ENCODE peak calls at places on chromosomes 1 and 21, in eight cellular contexts. One of them, this sample, is unnamed.

GRCh38 chr21:32015740-32016139 is 142.9 kb downstream of the HUNK start:
- DNase-seq in kidney: no peak
- DNase-seq in epithelial cell of proximal tubule: no peak
- DNase-seq in AG09309: no peak
- DNase-seq in PC-3: no peak
- DNase-seq in CD8-positive, alpha-beta T cell: no peak
- DNase-seq in tibial nerve: no peak
- DNase-seq in progenitor cell of endocrine pancreas: no peak
- DNase-seq in this sample: no peak

GRCh38 chr1:171966426-171967220 is 125.3 kb downstream of the DNM3 start:
- DNase-seq in kidney: no peak
- DNase-seq in epithelial cell of proximal tubule: peak
- DNase-seq in AG09309: no peak
- DNase-seq in PC-3: peak
- DNase-seq in CD8-positive, alpha-beta T cell: no peak
- DNase-seq in tibial nerve: no peak
- DNase-seq in progenitor cell of endocrine pancreas: no peak
- DNase-seq in this sample: no peak

GRCh38 chr1:15213333-15213732 is 33.7 kb upstream of the FHAD1 start:
- DNase-seq in kidney: no peak
- DNase-seq in epithelial cell of proximal tubule: no peak
- DNase-seq in AG09309: peak
- DNase-seq in PC-3: no peak
- DNase-seq in CD8-positive, alpha-beta T cell: no peak
- DNase-seq in tibial nerve: no peak
- DNase-seq in progenitor cell of endocrine pancreas: no peak
- DNase-seq in this sample: no peak

GRCh38 chr1:109980324-109981127 is 4.0 kb upstream of the AHCYL1 start:
- DNase-seq in kidney: no peak
- DNase-seq in epithelial cell of proximal tubule: no peak
- DNase-seq in AG09309: no peak
- DNase-seq in PC-3: peak
- DNase-seq in CD8-positive, alpha-beta T cell: no peak
- DNase-seq in tibial nerve: no peak
- DNase-seq in progenitor cell of endocrine pancreas: no peak
- DNase-seq in this sample: no peak

GRCh38 chr1:76944942-76945341 is 77.7 kb downstream of the ST6GALNAC5 start:
- DNase-seq in kidney: no peak
- DNase-seq in epithelial cell of proximal tubule: no peak
- DNase-seq in AG09309: no peak
- DNase-seq in PC-3: no peak
- DNase-seq in CD8-positive, alpha-beta T cell: no peak
- DNase-seq in tibial nerve: no peak
- DNase-seq in progenitor cell of endocrine pancreas: no peak
- DNase-seq in this sample: no peak

GRCh38 chr1:163842546-163842945 is 520.8 kb downstream of the NUF2 start:
- DNase-seq in kidney: no peak
- DNase-seq in epithelial cell of proximal tubule: no peak
- DNase-seq in AG09309: peak
- DNase-seq in PC-3: no peak
- DNase-seq in CD8-positive, alpha-beta T cell: no peak
- DNase-seq in tibial nerve: no peak
- DNase-seq in progenitor cell of endocrine pancreas: no peak
- DNase-seq in this sample: no peak

GRCh38 chr1:6831368-6831767 is 46.1 kb downstream of the CAMTA1 start:
- DNase-seq in kidney: no peak
- DNase-seq in epithelial cell of proximal tubule: no peak
- DNase-seq in AG09309: no peak
- DNase-seq in PC-3: no peak
- DNase-seq in CD8-positive, alpha-beta T cell: no peak
- DNase-seq in tibial nerve: no peak
- DNase-seq in progenitor cell of endocrine pancreas: no peak
- DNase-seq in this sample: no peak

GRCh38 chr21:33769057-33769456 is 126.8 kb downstream of the ITSN1 start:
- DNase-seq in kidney: no peak
- DNase-seq in epithelial cell of proximal tubule: no peak
- DNase-seq in AG09309: no peak
- DNase-seq in PC-3: no peak
- DNase-seq in CD8-positive, alpha-beta T cell: no peak
- DNase-seq in tibial nerve: no peak
- DNase-seq in progenitor cell of endocrine pancreas: no peak
- DNase-seq in this sample: no peak

GRCh38 chr1:234433563-234434285 is 45.3 kb downstream of the TARBP1 start:
- DNase-seq in kidney: no peak
- DNase-seq in epithelial cell of proximal tubule: peak
- DNase-seq in AG09309: peak
- DNase-seq in PC-3: peak
- DNase-seq in CD8-positive, alpha-beta T cell: no peak
- DNase-seq in tibial nerve: no peak
- DNase-seq in progenitor cell of endocrine pancreas: no peak
- DNase-seq in this sample: no peak

GRCh38 chr1:161910516-161911077 is 113.1 kb downstream of the OLFML2B start:
- DNase-seq in kidney: no peak
- DNase-seq in epithelial cell of proximal tubule: no peak
- DNase-seq in AG09309: no peak
- DNase-seq in PC-3: no peak
- DNase-seq in CD8-positive, alpha-beta T cell: no peak
- DNase-seq in tibial nerve: no peak
- DNase-seq in progenitor cell of endocrine pancreas: no peak
- DNase-seq in this sample: no peak

GRCh38 chr1:188027613-188028012 is 1198.9 kb downstream of the PLA2G4A start:
- DNase-seq in kidney: no peak
- DNase-seq in epithelial cell of proximal tubule: peak
- DNase-seq in AG09309: no peak
- DNase-seq in PC-3: peak
- DNase-seq in CD8-positive, alpha-beta T cell: no peak
- DNase-seq in tibial nerve: no peak
- DNase-seq in progenitor cell of endocrine pancreas: no peak
- DNase-seq in this sample: no peak

GRCh38 chr1:22338071-22338765 is 113.4 kb upstream of the ZBTB40 start:
- DNase-seq in kidney: no peak
- DNase-seq in epithelial cell of proximal tubule: no peak
- DNase-seq in AG09309: no peak
- DNase-seq in PC-3: no peak
- DNase-seq in CD8-positive, alpha-beta T cell: no peak
- DNase-seq in tibial nerve: no peak
- DNase-seq in progenitor cell of endocrine pancreas: no peak
- DNase-seq in this sample: no peak

GRCh38 chr1:230501242-230501641 is 75.1 kb upstream of the PGBD5 start:
- DNase-seq in kidney: no peak
- DNase-seq in epithelial cell of proximal tubule: no peak
- DNase-seq in AG09309: no peak
- DNase-seq in PC-3: no peak
- DNase-seq in CD8-positive, alpha-beta T cell: no peak
- DNase-seq in tibial nerve: no peak
- DNase-seq in progenitor cell of endocrine pancreas: no peak
- DNase-seq in this sample: no peak

GRCh38 chr1:109793486-109794318 is 30.0 kb upstream of the EPS8L3 start:
- DNase-seq in kidney: peak
- DNase-seq in epithelial cell of proximal tubule: peak
- DNase-seq in AG09309: peak
- DNase-seq in PC-3: peak
- DNase-seq in CD8-positive, alpha-beta T cell: peak
- DNase-seq in tibial nerve: no peak
- DNase-seq in progenitor cell of endocrine pancreas: no peak
- DNase-seq in this sample: no peak

GRCh38 chr1:164648211-164649080 is 89.5 kb downstream of the PBX1 start:
- DNase-seq in kidney: no peak
- DNase-seq in epithelial cell of proximal tubule: no peak
- DNase-seq in AG09309: no peak
- DNase-seq in PC-3: peak
- DNase-seq in CD8-positive, alpha-beta T cell: no peak
- DNase-seq in tibial nerve: no peak
- DNase-seq in progenitor cell of endocrine pancreas: no peak
- DNase-seq in this sample: no peak

GRCh38 chr1:21818661-21819060 is 6.6 kb downstream of the LDLRAD2 start:
- DNase-seq in kidney: no peak
- DNase-seq in epithelial cell of proximal tubule: no peak
- DNase-seq in AG09309: no peak
- DNase-seq in PC-3: peak
- DNase-seq in CD8-positive, alpha-beta T cell: peak
- DNase-seq in tibial nerve: no peak
- DNase-seq in progenitor cell of endocrine pancreas: no peak
- DNase-seq in this sample: no peak

GRCh38 chr1:224616761-224617409 is 768 bp downstream of the CNIH3 start:
- DNase-seq in kidney: no peak
- DNase-seq in epithelial cell of proximal tubule: no peak
- DNase-seq in AG09309: no peak
- DNase-seq in PC-3: no peak
- DNase-seq in CD8-positive, alpha-beta T cell: no peak
- DNase-seq in tibial nerve: no peak
- DNase-seq in progenitor cell of endocrine pancreas: no peak
- DNase-seq in this sample: no peak

GRCh38 chr21:28436286-28436932 is 556.3 kb downstream of the LTN1 start:
- DNase-seq in kidney: no peak
- DNase-seq in epithelial cell of proximal tubule: peak
- DNase-seq in AG09309: no peak
- DNase-seq in PC-3: peak
- DNase-seq in CD8-positive, alpha-beta T cell: no peak
- DNase-seq in tibial nerve: no peak
- DNase-seq in progenitor cell of endocrine pancreas: no peak
- DNase-seq in this sample: no peak

GRCh38 chr1:203592728-203593127 is 33.9 kb upstream of the ATP2B4 start:
- DNase-seq in kidney: no peak
- DNase-seq in epithelial cell of proximal tubule: no peak
- DNase-seq in AG09309: no peak
- DNase-seq in PC-3: no peak
- DNase-seq in CD8-positive, alpha-beta T cell: no peak
- DNase-seq in tibial nerve: peak
- DNase-seq in progenitor cell of endocrine pancreas: no peak
- DNase-seq in this sample: no peak

GRCh38 chr1:204896023-204896422 is 25.4 kb downstream of the NFASC start:
- DNase-seq in kidney: no peak
- DNase-seq in epithelial cell of proximal tubule: no peak
- DNase-seq in AG09309: no peak
- DNase-seq in PC-3: no peak
- DNase-seq in CD8-positive, alpha-beta T cell: no peak
- DNase-seq in tibial nerve: no peak
- DNase-seq in progenitor cell of endocrine pancreas: no peak
- DNase-seq in this sample: no peak

DNA sequence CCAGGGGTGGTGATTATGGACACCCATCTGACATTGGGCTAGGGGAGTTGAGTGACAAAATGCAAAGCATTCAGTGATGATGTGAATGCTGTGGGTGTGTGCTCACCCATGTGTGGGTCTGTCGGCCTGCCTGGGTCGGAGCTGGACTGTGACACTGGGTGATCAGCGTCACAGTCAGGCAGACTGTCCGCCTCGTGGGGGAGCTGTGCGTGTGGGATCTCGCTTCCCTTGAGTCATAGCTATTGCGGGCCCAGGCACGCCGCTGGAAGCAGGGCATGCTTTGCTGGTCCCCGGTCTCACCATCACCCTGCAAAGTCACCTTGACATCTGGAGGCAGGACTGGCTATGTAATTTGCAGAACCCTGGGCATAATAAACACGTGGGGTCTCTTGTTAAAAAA is 156.9 kb upstream of the IGSF21 start:
- DNase-seq in kidney: no peak
- DNase-seq in epithelial cell of proximal tubule: no peak
- DNase-seq in AG09309: no peak
- DNase-seq in PC-3: no peak
- DNase-seq in CD8-positive, alpha-beta T cell: no peak
- DNase-seq in tibial nerve: no peak
- DNase-seq in progenitor cell of endocrine pancreas: no peak
- DNase-seq in this sample: no peak
- TF ChIP-seq CTCF in kidney: no peak
- TF ChIP-seq CTCF in epithelial cell of proximal tubule: no peak
- TF ChIP-seq CTCF in AG09309: no peak
- TF ChIP-seq CTCF in PC-3: no peak
- TF ChIP-seq CTCF in CD8-positive, alpha-beta T cell: no peak
- TF ChIP-seq CTCF in tibial nerve: no peak
- TF ChIP-seq CTCF in progenitor cell of endocrine pancreas: no peak
- TF ChIP-seq CTCF in this sample: no peak

GRCh38 chr1:86739901-86740507 is 35.6 kb downstream of the SH3GLB1 start:
- DNase-seq in kidney: no peak
- DNase-seq in epithelial cell of proximal tubule: no peak
- DNase-seq in AG09309: no peak
- DNase-seq in PC-3: no peak
- DNase-seq in CD8-positive, alpha-beta T cell: no peak
- DNase-seq in tibial nerve: no peak
- DNase-seq in progenitor cell of endocrine pancreas: no peak
- DNase-seq in this sample: no peak

GRCh38 chr1:86747304-86747703 is 42.9 kb downstream of the SH3GLB1 start:
- DNase-seq in kidney: no peak
- DNase-seq in epithelial cell of proximal tubule: no peak
- DNase-seq in AG09309: no peak
- DNase-seq in PC-3: no peak
- DNase-seq in CD8-positive, alpha-beta T cell: no peak
- DNase-seq in tibial nerve: no peak
- DNase-seq in progenitor cell of endocrine pancreas: no peak
- DNase-seq in this sample: no peak

GRCh38 chr1:86741947-86742572 is 37.7 kb downstream of the SH3GLB1 start:
- DNase-seq in kidney: no peak
- DNase-seq in epithelial cell of proximal tubule: no peak
- DNase-seq in AG09309: no peak
- DNase-seq in PC-3: peak
- DNase-seq in CD8-positive, alpha-beta T cell: peak
- DNase-seq in tibial nerve: peak
- DNase-seq in progenitor cell of endocrine pancreas: no peak
- DNase-seq in this sample: no peak
- TF ChIP-seq CTCF in kidney: peak
- TF ChIP-seq CTCF in epithelial cell of proximal tubule: peak
- TF ChIP-seq CTCF in AG09309: peak
- TF ChIP-seq CTCF in PC-3: peak
- TF ChIP-seq CTCF in CD8-positive, alpha-beta T cell: peak
- TF ChIP-seq CTCF in tibial nerve: peak
- TF ChIP-seq CTCF in progenitor cell of endocrine pancreas: peak
- TF ChIP-seq CTCF in this sample: peak

DNA sequence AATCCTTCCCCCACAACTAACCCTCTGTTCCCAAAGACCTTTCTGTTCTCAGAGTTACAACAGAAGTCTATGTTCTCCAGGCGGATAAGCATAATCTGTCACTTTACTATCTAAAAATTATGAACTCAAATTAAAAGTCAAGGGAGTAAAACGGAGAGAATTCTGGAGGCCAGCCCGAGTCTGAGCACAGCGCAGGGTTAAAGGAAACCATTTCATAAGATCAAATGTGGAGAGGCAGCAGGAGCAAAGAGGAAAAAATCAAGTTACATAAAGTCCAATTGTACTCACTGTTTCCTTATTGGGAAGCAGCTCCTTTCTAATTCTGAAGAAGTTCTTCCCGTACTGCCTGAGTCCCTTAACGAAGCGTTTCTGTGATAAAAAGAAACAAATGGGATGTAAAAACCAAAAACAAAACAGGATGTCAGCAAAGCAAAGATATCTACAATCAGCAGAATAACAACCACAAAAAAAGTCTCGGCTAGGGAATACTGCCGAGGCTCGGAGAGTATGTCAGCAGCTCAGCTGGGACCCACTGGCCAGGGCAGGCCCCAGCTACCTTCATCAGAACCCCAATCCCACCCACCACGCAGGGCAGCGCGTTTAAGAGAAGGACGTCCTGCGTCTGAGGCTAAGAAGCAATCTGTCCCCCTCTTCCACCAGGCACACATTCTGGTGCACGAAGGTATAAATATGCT is 104.7 kb downstream of the SLC45A1 start:
- DNase-seq in kidney: no peak
- DNase-seq in epithelial cell of proximal tubule: no peak
- DNase-seq in AG09309: no peak
- DNase-seq in PC-3: peak
- DNase-seq in CD8-positive, alpha-beta T cell: no peak
- DNase-seq in tibial nerve: peak
- DNase-seq in progenitor cell of endocrine pancreas: no peak
- DNase-seq in this sample: no peak
- TF ChIP-seq CTCF in kidney: no peak
- TF ChIP-seq CTCF in epithelial cell of proximal tubule: no peak
- TF ChIP-seq CTCF in AG09309: no peak
- TF ChIP-seq CTCF in PC-3: no peak
- TF ChIP-seq CTCF in CD8-positive, alpha-beta T cell: no peak
- TF ChIP-seq CTCF in tibial nerve: no peak
- TF ChIP-seq CTCF in progenitor cell of endocrine pancreas: no peak
- TF ChIP-seq CTCF in this sample: no peak

GRCh38 chr1:184596950-184597651 is 157.6 kb downstream of the EDEM3 start:
- DNase-seq in kidney: no peak
- DNase-seq in epithelial cell of proximal tubule: no peak
- DNase-seq in AG09309: no peak
- DNase-seq in PC-3: no peak
- DNase-seq in CD8-positive, alpha-beta T cell: no peak
- DNase-seq in tibial nerve: no peak
- DNase-seq in progenitor cell of endocrine pancreas: no peak
- DNase-seq in this sample: no peak
- TF ChIP-seq CTCF in kidney: no peak
- TF ChIP-seq CTCF in epithelial cell of proximal tubule: peak
- TF ChIP-seq CTCF in AG09309: no peak
- TF ChIP-seq CTCF in PC-3: no peak
- TF ChIP-seq CTCF in CD8-positive, alpha-beta T cell: no peak
- TF ChIP-seq CTCF in tibial nerve: no peak
- TF ChIP-seq CTCF in progenitor cell of endocrine pancreas: peak
- TF ChIP-seq CTCF in this sample: no peak

This sample was measured in activated B cell treated with CpG ODN at 0.5 μM for 24 hours.